ENCODE peak calls at places on chromosomes 12 and 14, in eight cellular contexts. Q is Right ventricle myocardium inferior; X is left lung; Y is mucosa of descending colon; U is effector memory CD8-positive, alpha-beta T cell; O is Right ventricle myocardium superior; S is esophagus mucosa; Z is left cardiac atrium. L is an unnamed sample.

GRCh38 chr14:30553311-30553989 is 5.5 kb upstream of the G2E3 start:
- ATAC-seq in Q (no peak), X (peak; percentile 68), Y (peak; percentile 97), U (no peak), O (no peak), S (peak; percentile 88), Z (no peak), L (peak; percentile 65)

GRCh38 chr14:35818346-35819115 is 7.6 kb upstream of the BRMS1L start:
- ATAC-seq in Q (peak; percentile 62), X (peak; percentile 68), Y (peak; percentile 75), U (peak; percentile 45), O (peak; percentile 72), S (peak; percentile 35), Z (peak; percentile 78), L (peak; percentile 38)

GRCh38 chr14:106691601-106692291 is 1165.4 kb downstream of the TMEM121 start:
- ATAC-seq in Q (no peak), X (peak; percentile 17), Y (peak; percentile 65), U (peak; percentile 51), O (no peak), S (no peak), Z (no peak), L (peak; percentile 64)

GRCh38 chr12:106310687-106311086 is 8.2 kb downstream of the TCP11L2 start:
- ATAC-seq in Q (no peak), X (peak; percentile 18), Y (peak; percentile 79), U (no peak), O (peak; percentile 2), S (no peak), Z (no peak), L (no peak)

GRCh38 chr14:52650774-52651173 is 44.6 kb downstream of the ERO1A start:
- ATAC-seq in Q (no peak), X (no peak), Y (no peak), U (no peak), O (no peak), S (peak; percentile 6), Z (no peak), L (no peak)

GRCh38 chr14:89422952-89423345 is 5.9 kb upstream of the FOXN3 start:
- ATAC-seq in Q (no peak), X (no peak), Y (peak; percentile 41), U (no peak), O (no peak), S (peak; percentile 54), Z (no peak), L (peak; percentile 34)

GRCh38 chr12:104738371-104738710 is 219.7 kb downstream of the SLC41A2 start:
- ATAC-seq in Q (no peak), X (peak; percentile 28), Y (no peak), U (no peak), O (no peak), S (peak; percentile 90), Z (no peak), L (no peak)

GRCh38 chr14:59464651-59465569 is at the start of gene GPR135:
- ATAC-seq in Q (peak; percentile 91), X (peak; percentile 89), Y (peak; percentile 77), U (peak; percentile 72), O (peak; percentile 94), S (peak; percentile 63), Z (peak; percentile 92), L (peak; percentile 70)

GRCh38 chr14:101399737-101400517 is 161.4 kb upstream of the DIO3 start:
- ATAC-seq in Q (no peak), X (no peak), Y (no peak), U (no peak), O (no peak), S (no peak), Z (no peak), L (no peak)

GRCh38 chr12:1933342-1933992 is 15.0 kb upstream of the CACNA2D4 start:
- ATAC-seq in Q (no peak), X (no peak), Y (no peak), U (no peak), O (no peak), S (no peak), Z (no peak), L (no peak)

GRCh38 chr14:99468081-99468480 is 12.6 kb downstream of the SETD3 start:
- ATAC-seq in Q (no peak), X (peak; percentile 69), Y (peak; percentile 72), U (no peak), O (peak; percentile 42), S (no peak), Z (no peak), L (no peak)

GRCh38 chr12:121452356-121453021 is 52.6 kb downstream of the RNF34 start:
- ATAC-seq in Q (no peak), X (peak; percentile 36), Y (peak; percentile 80), U (no peak), O (peak; percentile 5), S (peak; percentile 97), Z (no peak), L (no peak)

GRCh38 chr14:90788031-90788430 is 28.2 kb downstream of the TTC7B start:
- ATAC-seq in Q (no peak), X (peak; percentile 74), Y (peak; percentile 39), U (no peak), O (peak; percentile 27), S (no peak), Z (no peak), L (no peak)

GRCh38 chr12:105335856-105336255 is 5.4 kb downstream of the C12orf75 start:
- ATAC-seq in Q (no peak), X (no peak), Y (no peak), U (no peak), O (no peak), S (no peak), Z (no peak), L (no peak)

GRCh38 chr14:62002636-62003035 is 240.4 kb downstream of the SNAPC1 start:
- ATAC-seq in Q (no peak), X (no peak), Y (no peak), U (no peak), O (no peak), S (no peak), Z (no peak), L (peak; percentile 86)

GRCh38 chr12:94586589-94587259 is 63.6 kb downstream of the TMCC3 start:
- ATAC-seq in Q (no peak), X (peak; percentile 21), Y (peak; percentile 83), U (no peak), O (peak; percentile 29), S (peak; percentile 71), Z (no peak), L (no peak)

GRCh38 chr12:5032821-5033220 is 10.9 kb upstream of the KCNA5 start:
- ATAC-seq in Q (no peak), X (no peak), Y (no peak), U (no peak), O (no peak), S (no peak), Z (no peak), L (no peak)

GRCh38 chr12:124217508-124217981 is 77.3 kb upstream of the RFLNA start:
- ATAC-seq in Q (no peak), X (peak; percentile 48), Y (peak; percentile 24), U (no peak), O (no peak), S (no peak), Z (no peak), L (no peak)

L was measured in activated CD4-positive, CD25-positive, alpha-beta regulatory T cell treated with anti-CD3 and anti-CD28 coated beads, Interleukin-2, amount 50 U/mL, for 24 hours.